ENCODE peak calls at places on chromosomes 1 and 21, in eight cellular contexts. R is psoas muscle; W is CD8-positive, alpha-beta memory T cell; S is Panc1; G is upper lobe of right lung; P is left lung; T is heart left ventricle; O is neural progenitor cell. V is an unnamed sample. For H3K9me3, the result is how much of the 10 kb centered on the place peaks cover.

GRCh38 chr1:155139895-155140629 is at the start of gene DPM3:
- DNase-seq in W (peak), T (peak), S (no peak), O (peak), G (peak), R (peak), P (peak), V (peak)

GRCh38 chr1:31786366-31787060 is 22.4 kb upstream of the ADGRB2 start:
- DNase-seq in O (no peak), T (peak), W (no peak), P (peak), S (no peak), R (peak), G (peak), V (no peak)

GRCh38 chr1:211420389-211420788 is 71.6 kb downstream of the RD3 start:
- DNase-seq in T (no peak), R (no peak), O (peak), W (no peak), G (no peak), P (no peak), S (no peak), V (no peak)

GRCh38 chr1:234699795-234700665 is 90.1 kb upstream of the IRF2BP2 start:
- DNase-seq in R (peak), W (no peak), S (no peak), O (no peak), T (peak), G (no peak), P (no peak), V (peak)

GRCh38 chr21:39527664-39528381 is 76.1 kb downstream of the SH3BGR start:
- DNase-seq in S (no peak), G (no peak), T (no peak), O (peak), R (no peak), P (no peak), W (no peak), V (no peak)

GRCh38 chr21:45427331-45428271 is 22.6 kb downstream of the COL18A1 start:
- DNase-seq in G (no peak), S (peak), O (peak), P (peak), T (no peak), W (no peak), R (peak), V (peak)

GRCh38 chr1:179591253-179591591 is 410 bp upstream of the TDRD5 start:
- DNase-seq in G (no peak), S (no peak), P (no peak), R (no peak), T (no peak), W (no peak), O (no peak), V (no peak)

GRCh38 chr1:6355621-6356020 is 37.9 kb downstream of the ACOT7 start:
- DNase-seq in W (no peak), R (no peak), S (no peak), G (no peak), T (no peak), O (no peak), P (no peak), V (no peak)

GRCh38 chr1:117810553-117810952 is 118.9 kb downstream of the GDAP2 start:
- DNase-seq in P (no peak), R (no peak), G (no peak), S (no peak), O (no peak), W (no peak), T (no peak), V (no peak)

GRCh38 chr1:153678519-153679336 is at the start of gene NPR1:
- DNase-seq in R (peak), O (peak), T (peak), G (peak), S (no peak), W (no peak), P (peak), V (peak)

GRCh38 chr1:170377896-170378634 is 153.9 kb upstream of the GORAB start:
- DNase-seq in T (no peak), P (no peak), R (no peak), G (no peak), W (no peak), O (no peak), S (no peak), V (no peak)

GRCh38 chr1:17627239-17628052 is 87.9 kb downstream of the ARHGEF10L start:
- DNase-seq in W (no peak), G (no peak), O (no peak), S (no peak), R (peak), P (no peak), T (no peak), V (no peak)

GRCh38 chr1:111798580-111798979 is 42.9 kb downstream of the DDX20 start:
- DNase-seq in W (no peak), T (no peak), R (no peak), S (no peak), O (no peak), P (no peak), G (no peak), V (no peak)

GRCh38 chr21:41075668-41076463 is 92.1 kb upstream of the BACE2 start:
- DNase-seq in P (no peak), O (no peak), R (no peak), W (no peak), G (no peak), S (no peak), T (no peak), V (no peak)

GRCh38 chr1:18332626-18333025 is 148.1 kb upstream of the KLHDC7A start:
- DNase-seq in W (no peak), G (no peak), O (peak), P (no peak), S (no peak), R (no peak), T (no peak), V (no peak)

GRCh38 chr21:41559658-41560599 is 52.0 kb upstream of the TMPRSS2 start:
- DNase-seq in R (no peak), G (no peak), O (no peak), S (no peak), T (no peak), P (no peak), W (no peak), V (no peak)

GRCh38 chr1:22567176-22567575 is 3.9 kb downstream of the EPHA8 start:
- DNase-seq in W (no peak), R (no peak), T (no peak), O (peak), G (no peak), S (no peak), P (no peak), V (no peak)

GRCh38 chr21:26795398-26795790 is 49.8 kb downstream of the ADAMTS1 start:
- DNase-seq in R (no peak), S (no peak), T (no peak), O (no peak), W (no peak), P (no peak), G (no peak), V (no peak)

GRCh38 chr1:67532452-67533216 is 102.4 kb upstream of the SERBP1 start:
- DNase-seq in G (no peak), T (peak), O (peak), W (no peak), P (no peak), S (peak), R (no peak), V (peak)

GRCh38 chr21:31988492-31989285 is 115.9 kb downstream of the HUNK start:
- DNase-seq in T (no peak), G (no peak), W (no peak), S (no peak), P (no peak), O (no peak), R (no peak), V (no peak)

GRCh38 chr1:56710646-56711045 is 65.5 kb downstream of the PRKAA2 start:
- DNase-seq in S (no peak), T (no peak), O (no peak), G (no peak), W (no peak), P (no peak), R (no peak), V (no peak)

GRCh38 chr1:63691672-63692425 is 82.0 kb upstream of the ROR1 start:
- DNase-seq in G (no peak), P (no peak), W (no peak), T (no peak), S (peak), O (peak), R (no peak), V (no peak)

GRCh38 chr21:35053356-35054096 is 4.4 kb upstream of the RUNX1 start:
- DNase-seq in O (peak), P (no peak), G (no peak), W (no peak), R (no peak), S (no peak), T (no peak), V (no peak)

GRCh38 chr1:12179111-12179519 is 12.3 kb downstream of the TNFRSF1B start:
- DNase-seq in P (no peak), W (peak), R (no peak), O (no peak), S (no peak), T (no peak), G (no peak), V (peak)

GRCh38 chr1:54120698-54121481 is 31.9 kb downstream of the CDCP2 start:
- DNase-seq in P (no peak), S (no peak), R (no peak), W (no peak), O (no peak), G (peak), T (no peak), V (no peak)

GRCh38 chr1:116472431-116472961 is 98.3 kb downstream of the CD58 start:
- DNase-seq in S (no peak), P (no peak), W (no peak), R (no peak), G (no peak), T (no peak), O (no peak), V (no peak)

GRCh38 chr1:84146375-84147032 is 2.4 kb downstream of the PRKACB start:
- DNase-seq in R (no peak), G (no peak), P (no peak), W (no peak), O (no peak), S (peak), T (no peak), V (no peak)

GRCh38 chr1:46533179-46533864 is 18.1 kb downstream of the KNCN start:
- DNase-seq in T (peak), P (no peak), S (no peak), G (peak), R (peak), O (peak), W (peak), V (peak)

GRCh38 chr1:92822907-92823306 is 8.9 kb upstream of the RPL5 start:
- DNase-seq in O (peak), R (no peak), W (no peak), S (no peak), T (no peak), G (no peak), P (no peak), V (peak)

GRCh38 chr1:217921126-217921900 is 290.2 kb downstream of the SPATA17 start:
- DNase-seq in O (no peak), R (no peak), S (no peak), T (no peak), W (no peak), P (no peak), G (no peak), V (no peak)

GRCh38 chr1:7341145-7341900 is 429.8 kb upstream of the VAMP3 start:
- DNase-seq in G (no peak), W (no peak), S (no peak), T (no peak), O (no peak), P (no peak), R (no peak), V (peak)

GRCh38 chr21:41664881-41665765 is 101.7 kb downstream of the RIPK4 start:
- DNase-seq in W (no peak), O (peak), T (no peak), G (no peak), P (no peak), R (no peak), S (no peak), V (peak)

GRCh38 chr1:106727171-106727570 is 329.3 kb upstream of the PRMT6 start:
- DNase-seq in S (no peak), P (no peak), O (no peak), T (no peak), R (no peak), G (no peak), W (no peak), V (no peak)

GRCh38 chr21:37380349-37381323 is 14.1 kb downstream of the DYRK1A start:
- DNase-seq in G (no peak), W (no peak), T (peak), S (no peak), R (peak), O (peak), P (no peak), V (no peak)

GRCh38 chr1:28668956-28669719 is 554 bp downstream of the GMEB1 start:
- DNase-seq in O (peak), G (peak), S (no peak), R (peak), T (peak), P (peak), W (peak), V (peak)

GRCh38 chr1:151718011-151718431 is 1.4 kb upstream of the CELF3 start:
- DNase-seq in O (no peak), T (peak), P (no peak), R (no peak), S (no peak), G (no peak), W (no peak), V (no peak)

GRCh38 chr1:151715726-151716404 is 738 bp downstream of the CELF3 start:
- DNase-seq in O (peak), G (no peak), T (no peak), P (no peak), S (no peak), R (no peak), W (no peak), V (no peak)

GRCh38 chr1:151716405-151716762 is 219 bp downstream of the CELF3 start:
- DNase-seq in T (no peak), W (no peak), O (no peak), P (no peak), G (no peak), S (no peak), R (no peak), V (no peak)

GRCh38 chr1:151718666-151719065 is 2.1 kb upstream of the CELF3 start:
- DNase-seq in R (no peak), S (no peak), P (no peak), G (no peak), W (no peak), O (no peak), T (no peak), V (no peak)

GRCh38 chr1:151716771-151717631 is at the start of gene CELF3:
- DNase-seq in O (peak), W (no peak), S (no peak), G (no peak), P (no peak), T (no peak), R (no peak), V (no peak)
- H3K4me3 ChIP-seq in O (peak), W (no peak), S (no peak), G (no peak), P (no peak), T (no peak), R (peak), V (no peak)

GRCh38 chr1:186722711-186723309 is 42.6 kb upstream of the PTGS2 start:
- DNase-seq in T (no peak), W (no peak), O (peak), P (no peak), S (no peak), G (no peak), R (no peak), V (no peak)
- H3K27ac ChIP-seq in T (no peak), W (no peak), O (no peak), P (no peak), S (no peak), G (no peak), R (no peak), V (no peak)

GRCh38 chr1:203405703-203406430 is 54.9 kb upstream of the FMOD start:
- DNase-seq in P (no peak), O (no peak), W (no peak), S (no peak), T (no peak), R (no peak), G (no peak), V (no peak)
- H3K9me3 ChIP-seq in P (under half), O (under half), W (under half), S (under half), T (under half), R (under half), G (under half), V (under half)

DNA sequence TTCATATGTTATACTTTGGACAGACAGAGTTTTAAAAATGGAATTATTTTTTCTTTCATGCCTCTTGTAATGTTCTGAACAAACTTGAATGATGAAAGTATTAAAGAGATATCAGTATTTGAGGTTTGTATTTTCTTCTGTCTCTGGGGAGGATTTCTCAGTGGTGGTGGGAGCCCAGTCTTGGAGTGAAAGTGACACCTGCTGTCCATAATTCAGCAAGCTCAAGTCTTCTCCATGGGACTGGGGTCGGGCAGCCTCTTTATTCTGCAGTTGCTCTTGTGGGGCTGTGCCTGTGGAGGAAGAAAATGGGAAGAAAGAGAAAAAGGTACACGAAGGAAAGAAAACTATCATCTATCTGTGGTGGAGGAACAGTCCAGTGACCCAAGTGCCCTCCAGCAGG is 56.1 kb downstream of the SMYD2 start:
- DNase-seq in G (no peak), S (no peak), R (no peak), O (no peak), W (no peak), T (no peak), P (no peak), V (no peak)
- H3K4me3 ChIP-seq in G (no peak), S (no peak), R (no peak), O (no peak), W (no peak), T (no peak), P (no peak), V (no peak)

GRCh38 chr1:13682443-13682842 is 17.5 kb upstream of the PRDM2 start:
- DNase-seq in G (no peak), R (no peak), P (no peak), T (no peak), S (no peak), W (no peak), O (no peak), V (no peak)
- H3K27ac ChIP-seq in G (no peak), R (no peak), P (no peak), T (no peak), S (no peak), W (no peak), O (no peak), V (no peak)

DNA sequence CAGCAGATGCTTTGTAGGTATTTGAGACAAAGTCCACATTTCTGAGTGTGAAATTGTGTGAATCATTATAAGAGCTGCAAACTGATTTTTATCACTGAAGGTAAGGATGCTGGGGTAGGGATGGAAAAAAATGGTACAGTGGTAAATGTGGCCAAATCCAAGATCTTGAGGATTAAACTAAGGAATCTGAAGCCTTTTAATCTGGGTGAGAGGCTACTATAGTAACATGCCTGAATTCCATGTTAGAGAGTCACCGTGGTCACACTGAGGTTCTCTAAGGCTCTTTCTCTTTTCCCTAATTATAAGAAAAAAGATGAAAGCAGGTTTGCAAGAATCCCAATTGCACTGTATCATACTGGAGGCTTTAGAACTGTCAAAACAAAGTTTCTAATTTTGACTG is 17.6 kb downstream of the PTGER3 start:
- DNase-seq in P (no peak), R (no peak), T (no peak), G (no peak), O (no peak), S (no peak), W (no peak), V (no peak)
- H3K9me3 ChIP-seq in P (under half), R (under half), T (under half), G (under half), O (under half), S (under half), W (under half), V (under half)

DNA sequence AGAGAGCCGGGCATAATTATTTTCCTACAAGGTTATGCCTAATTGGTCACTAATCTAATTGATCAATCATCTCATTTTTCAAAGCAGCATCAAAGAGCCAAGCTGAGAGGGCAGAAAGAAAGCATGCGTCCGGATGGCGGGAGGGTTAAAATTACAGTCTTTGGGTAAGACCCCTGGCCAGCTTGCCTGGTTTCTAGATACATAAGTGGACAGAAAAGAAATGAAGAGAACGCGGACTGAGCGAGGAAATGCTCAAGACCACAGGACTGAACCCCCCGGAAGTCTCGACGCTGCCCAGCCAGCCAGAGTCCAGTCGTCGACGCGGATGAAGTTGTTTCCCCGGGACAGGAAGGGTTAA is 297.2 kb downstream of the OMA1 start:
- DNase-seq in R (no peak), O (no peak), G (no peak), S (no peak), P (no peak), T (no peak), W (no peak), V (no peak)
- H3K4me3 ChIP-seq in R (peak), O (peak), G (no peak), S (no peak), P (peak), T (peak), W (no peak), V (no peak)

V was measured in right cardiac atrium.